ENCODE peak calls at places on chromosomes 7 and 10, in four cellular contexts. One of them, this sample, is unnamed.

GRCh38 chr7:74306737-74307469 is 17.7 kb downstream of the CLIP2 start:
- DNase-seq in Karpas-422: no peak
- DNase-seq in CD8-positive, alpha-beta T cell: peak; percentile 7
- DNase-seq in body of pancreas: peak; percentile 68
- DNase-seq in this sample: peak; percentile 86

GRCh38 chr7:75776295-75776971 is 4.4 kb upstream of the CCL26 start:
- DNase-seq in Karpas-422: no peak
- DNase-seq in CD8-positive, alpha-beta T cell: peak; percentile 19
- DNase-seq in body of pancreas: no peak
- DNase-seq in this sample: no peak

GRCh38 chr10:63651864-63652263 is 130.7 kb downstream of the REEP3 start:
- DNase-seq in Karpas-422: no peak
- DNase-seq in CD8-positive, alpha-beta T cell: no peak
- DNase-seq in body of pancreas: no peak
- DNase-seq in this sample: no peak

GRCh38 chr7:87999261-87999660 is 65.2 kb downstream of the ADAM22 start:
- DNase-seq in Karpas-422: no peak
- DNase-seq in CD8-positive, alpha-beta T cell: no peak
- DNase-seq in body of pancreas: no peak
- DNase-seq in this sample: no peak

GRCh38 chr10:19204239-19204917 is 155.8 kb downstream of the MALRD1 start:
- DNase-seq in Karpas-422: no peak
- DNase-seq in CD8-positive, alpha-beta T cell: no peak
- DNase-seq in body of pancreas: no peak
- DNase-seq in this sample: no peak

GRCh38 chr7:129258649-129259389 is 34.0 kb downstream of the AHCYL2 start:
- DNase-seq in Karpas-422: peak; percentile 47
- DNase-seq in CD8-positive, alpha-beta T cell: no peak
- DNase-seq in body of pancreas: no peak
- DNase-seq in this sample: no peak

GRCh38 chr7:16318989-16319915 is 102.1 kb downstream of the CRPPA start:
- DNase-seq in Karpas-422: no peak
- DNase-seq in CD8-positive, alpha-beta T cell: no peak
- DNase-seq in body of pancreas: no peak
- DNase-seq in this sample: no peak

GRCh38 chr7:99714171-99714570 is 20.8 kb downstream of the CYP3A7 start:
- DNase-seq in Karpas-422: no peak
- DNase-seq in CD8-positive, alpha-beta T cell: no peak
- DNase-seq in body of pancreas: no peak
- DNase-seq in this sample: no peak

GRCh38 chr7:134636008-134636449 is 10.6 kb upstream of the BPGM start:
- DNase-seq in Karpas-422: no peak
- DNase-seq in CD8-positive, alpha-beta T cell: no peak
- DNase-seq in body of pancreas: no peak
- DNase-seq in this sample: no peak

GRCh38 chr7:47227762-47228177 is 354.1 kb downstream of the TNS3 start:
- DNase-seq in Karpas-422: no peak
- DNase-seq in CD8-positive, alpha-beta T cell: no peak
- DNase-seq in body of pancreas: no peak
- DNase-seq in this sample: no peak

GRCh38 chr7:135939-136338 is 56.4 kb upstream of the FAM20C start:
- DNase-seq in Karpas-422: no peak
- DNase-seq in CD8-positive, alpha-beta T cell: no peak
- DNase-seq in body of pancreas: no peak
- DNase-seq in this sample: no peak

DNA sequence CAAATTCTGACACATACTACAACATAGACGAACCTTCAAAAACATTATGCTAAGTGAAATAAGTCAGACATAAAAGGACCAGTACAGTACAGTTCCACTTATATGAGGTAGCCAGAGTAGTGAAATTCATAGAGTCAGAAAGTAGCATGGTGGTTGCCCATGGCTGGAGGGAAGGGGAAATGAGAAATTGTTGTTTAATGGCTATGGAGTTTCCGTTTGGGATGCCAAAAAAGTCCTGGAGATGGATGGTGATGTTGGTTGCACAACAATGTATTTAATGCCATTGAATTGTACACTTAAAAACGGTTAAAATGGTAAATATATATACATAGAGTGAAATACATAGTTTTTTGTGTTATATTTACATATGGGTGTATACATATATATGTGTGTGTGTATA is 2.1 kb upstream of the SLC37A3 start:
- DNase-seq in Karpas-422: no peak
- DNase-seq in CD8-positive, alpha-beta T cell: no peak
- DNase-seq in body of pancreas: no peak
- DNase-seq in this sample: no peak
- H3K4me1 ChIP-seq in Karpas-422: peaks cover 15% of the 10 kb centered on the region
- H3K4me1 ChIP-seq in CD8-positive, alpha-beta T cell: peaks cover 21% of the 10 kb centered on the region
- H3K4me1 ChIP-seq in body of pancreas: peaks cover 42% of the 10 kb centered on the region
- H3K4me1 ChIP-seq in this sample: no peaks in the 10 kb centered on the region

DNA sequence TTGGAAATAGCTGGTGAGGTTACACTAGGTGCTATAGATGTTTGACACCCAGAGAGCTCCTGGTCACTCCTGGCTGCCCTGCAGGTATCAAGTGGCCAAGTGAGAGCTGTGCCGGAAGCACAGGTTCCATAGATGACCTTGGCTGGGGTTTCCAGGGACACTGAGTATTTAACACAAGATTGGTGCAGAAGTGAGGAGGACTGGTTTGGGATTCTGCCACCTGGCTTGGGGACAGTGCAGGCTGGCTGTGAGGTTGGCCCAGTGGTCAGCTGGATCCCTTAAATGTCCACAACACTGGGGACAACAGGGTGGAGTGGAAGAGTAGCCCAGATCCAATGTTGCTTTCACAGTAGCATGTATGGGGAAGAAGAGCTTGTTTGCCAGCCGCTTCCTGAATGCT is 5.3 kb upstream of the ACHE start:
- DNase-seq in Karpas-422: no peak
- DNase-seq in CD8-positive, alpha-beta T cell: no peak
- DNase-seq in body of pancreas: peak; percentile 75
- DNase-seq in this sample: no peak
- H3K27me3 ChIP-seq in Karpas-422: no peaks in the 10 kb centered on the region
- H3K27me3 ChIP-seq in CD8-positive, alpha-beta T cell: peaks cover 7% of the 10 kb centered on the region
- H3K27me3 ChIP-seq in body of pancreas: peaks cover 7% of the 10 kb centered on the region
- H3K27me3 ChIP-seq in this sample: no peaks in the 10 kb centered on the region

GRCh38 chr7:131359136-131359776 is 31.6 kb downstream of the MKLN1 start:
- DNase-seq in Karpas-422: no peak
- DNase-seq in CD8-positive, alpha-beta T cell: no peak
- DNase-seq in body of pancreas: no peak
- DNase-seq in this sample: no peak
- H3K4me1 ChIP-seq in Karpas-422: peaks cover 22% of the 10 kb centered on the region
- H3K4me1 ChIP-seq in CD8-positive, alpha-beta T cell: peaks cover 52% of the 10 kb centered on the region
- H3K4me1 ChIP-seq in body of pancreas: peaks cover 68% of the 10 kb centered on the region
- H3K4me1 ChIP-seq in this sample: peaks cover 2% of the 10 kb centered on the region

DNA sequence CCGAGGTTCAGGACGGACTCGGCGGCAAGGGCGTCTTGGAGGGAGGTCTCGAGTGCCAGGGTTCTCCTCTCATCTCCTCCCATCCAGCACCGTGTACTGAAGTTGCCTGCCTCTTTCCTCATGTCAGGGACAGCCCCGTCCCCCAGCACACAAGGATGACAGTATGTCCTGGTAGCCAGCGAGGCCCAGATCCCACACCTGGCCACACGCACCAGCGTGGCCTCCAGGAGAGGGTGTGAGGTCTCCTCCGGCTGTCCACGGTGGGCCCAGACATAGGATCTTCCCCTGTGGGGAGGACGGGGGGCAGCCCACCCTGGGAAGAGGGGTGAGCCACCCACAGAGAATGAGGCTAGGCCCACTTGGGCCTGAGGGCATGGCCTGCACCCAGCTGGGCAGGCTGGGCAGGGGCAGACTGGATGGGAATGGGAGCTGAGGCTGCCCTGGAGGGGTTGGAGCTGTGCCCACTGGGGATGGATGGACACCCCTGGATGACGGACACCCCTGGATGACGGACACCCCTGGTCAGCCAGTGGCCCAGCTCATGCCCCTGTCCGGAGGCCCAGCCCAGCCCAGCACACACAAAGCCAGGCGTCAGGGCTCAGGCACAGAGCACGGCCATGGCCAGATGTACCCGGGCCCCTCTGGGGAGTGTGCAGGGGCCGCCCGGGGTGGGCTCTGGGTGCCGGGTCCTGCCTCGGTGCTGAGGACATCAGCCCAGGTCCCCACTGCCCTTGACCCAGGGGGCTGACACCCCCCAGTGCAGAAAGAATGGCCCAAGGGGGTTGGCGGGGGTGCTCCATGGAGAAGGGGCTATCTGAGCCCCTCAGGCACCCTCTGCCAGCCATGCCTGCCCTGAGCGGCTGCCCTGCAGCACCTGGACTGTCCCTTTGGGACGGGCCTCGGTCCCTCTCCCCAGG is 30.9 kb upstream of the CFAP46 start:
- DNase-seq in Karpas-422: no peak
- DNase-seq in CD8-positive, alpha-beta T cell: no peak
- DNase-seq in body of pancreas: peak; percentile 10
- DNase-seq in this sample: no peak
- H3K27me3 ChIP-seq in Karpas-422: no peaks in the 10 kb centered on the region
- H3K27me3 ChIP-seq in CD8-positive, alpha-beta T cell: no peaks in the 10 kb centered on the region
- H3K27me3 ChIP-seq in body of pancreas: peaks cover 4% of the 10 kb centered on the region
- H3K27me3 ChIP-seq in this sample: no peaks in the 10 kb centered on the region

GRCh38 chr10:21530168-21530567 is 3.9 kb upstream of the MLLT10 start:
- DNase-seq in Karpas-422: no peak
- DNase-seq in CD8-positive, alpha-beta T cell: no peak
- DNase-seq in body of pancreas: no peak
- DNase-seq in this sample: no peak

GRCh38 chr10:21529236-21529910 is 3.9 kb upstream of the SKIDA1 start:
- DNase-seq in Karpas-422: no peak
- DNase-seq in CD8-positive, alpha-beta T cell: no peak
- DNase-seq in body of pancreas: no peak
- DNase-seq in this sample: no peak

GRCh38 chr10:21528452-21529235 is 3.2 kb upstream of the SKIDA1 start:
- DNase-seq in Karpas-422: no peak
- DNase-seq in CD8-positive, alpha-beta T cell: no peak
- DNase-seq in body of pancreas: no peak
- DNase-seq in this sample: no peak

GRCh38 chr10:21531164-21531563 is 2.9 kb upstream of the MLLT10 start:
- DNase-seq in Karpas-422: no peak
- DNase-seq in CD8-positive, alpha-beta T cell: no peak
- DNase-seq in body of pancreas: no peak
- DNase-seq in this sample: no peak

DNA sequence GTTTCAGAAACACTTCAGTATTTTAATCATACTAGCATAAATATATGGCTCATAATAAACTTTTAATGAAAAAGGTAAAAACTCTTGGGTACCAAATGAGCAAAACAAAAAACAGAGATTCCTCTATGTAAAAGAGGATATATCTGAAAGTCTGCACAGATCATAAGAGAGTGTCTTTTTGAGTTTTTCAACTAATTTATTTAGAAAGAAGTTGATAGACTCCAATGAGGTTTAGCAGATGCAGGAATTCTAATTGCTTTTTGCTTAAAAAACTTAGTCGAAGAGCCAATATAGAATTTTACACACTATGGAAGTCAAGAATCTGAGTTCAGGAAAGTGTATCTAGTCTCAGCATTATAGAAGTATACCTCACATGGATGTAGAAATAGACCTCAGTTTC is 3.4 kb upstream of the MLLT10 start:
- DNase-seq in Karpas-422: no peak
- DNase-seq in CD8-positive, alpha-beta T cell: no peak
- DNase-seq in body of pancreas: no peak
- DNase-seq in this sample: no peak
- H3K4me1 ChIP-seq in Karpas-422: peaks cover 45% of the 10 kb centered on the region
- H3K4me1 ChIP-seq in CD8-positive, alpha-beta T cell: peaks cover 23% of the 10 kb centered on the region
- H3K4me1 ChIP-seq in body of pancreas: peaks cover 25% of the 10 kb centered on the region
- H3K4me1 ChIP-seq in this sample: no peaks in the 10 kb centered on the region